ENCODE peak calls at places on chromosomes 6 and 20, in five cellular contexts. S is HFFc6; O is CD4-positive, CD25-positive, alpha-beta regulatory T cell; P is PC-9; R is amygdala. L is an unnamed sample.

GRCh38 chr6:80439721-80440488 is 333.4 kb downstream of the BCKDHB start:
- DNase-seq in S (no peak), P (no peak), O (no peak), R (no peak), L (no peak)

GRCh38 chr6:170073846-170074245 is 217.0 kb downstream of the DLL1 start:
- DNase-seq in S (no peak), O (no peak), P (no peak), R (no peak), L (no peak)

GRCh38 chr6:14965340-14966102 is 280.3 kb upstream of the JARID2 start:
- DNase-seq in S (peak), R (no peak), O (no peak), P (no peak), L (no peak)

GRCh38 chr6:117306227-117306784 is 40.9 kb downstream of the VGLL2 start:
- DNase-seq in O (no peak), S (no peak), P (peak), R (no peak), L (no peak)

GRCh38 chr6:14467591-14467990 is 350.0 kb downstream of the CD83 start:
- DNase-seq in P (no peak), R (no peak), O (no peak), S (peak), L (no peak)

GRCh38 chr6:39951198-39951597 is 16.9 kb upstream of the MOCS1 start:
- DNase-seq in O (no peak), S (no peak), P (no peak), R (no peak), L (no peak)

GRCh38 chr6:111846511-111847409 is 26.5 kb downstream of the FYN start:
- DNase-seq in O (peak), R (no peak), S (no peak), P (no peak), L (no peak)

GRCh38 chr20:32761831-32762753 is at the start of gene DNMT3B:
- DNase-seq in P (peak), S (peak), O (peak), R (peak), L (peak)

GRCh38 chr6:163263196-163263595 is 151.3 kb upstream of the QKI start:
- DNase-seq in P (no peak), R (peak), S (no peak), O (no peak), L (no peak)

GRCh38 chr6:41373919-41374617 is 38.7 kb downstream of the NCR2 start:
- DNase-seq in S (no peak), O (no peak), P (no peak), R (no peak), L (no peak)

GRCh38 chr6:133977983-133978895 is 25.2 kb downstream of the TBPL1 start:
- DNase-seq in S (peak), O (no peak), P (no peak), R (no peak), L (peak)

GRCh38 chr6:4253604-4254211 is 118.3 kb upstream of the ECI2 start:
- DNase-seq in R (no peak), O (no peak), P (peak), S (peak), L (peak)

GRCh38 chr20:34124469-34125249 is 12.6 kb upstream of the EIF2S2 start:
- DNase-seq in S (no peak), P (no peak), R (no peak), O (no peak), L (no peak)

GRCh38 chr6:155371230-155371629 is 56.9 kb upstream of the TFB1M start:
- DNase-seq in R (no peak), O (no peak), S (no peak), P (no peak), L (no peak)

GRCh38 chr6:16596890-16597331 is 164.3 kb downstream of the ATXN1 start:
- DNase-seq in R (no peak), O (no peak), P (no peak), S (no peak), L (no peak)

GRCh38 chr6:39143238-39143930 is 28.4 kb upstream of the SAYSD1 start:
- DNase-seq in R (no peak), P (no peak), O (no peak), S (no peak), L (no peak)

GRCh38 chr20:32628960-32629530 is 43.9 kb upstream of the NOL4L start:
- DNase-seq in P (no peak), R (no peak), S (no peak), O (no peak), L (no peak)

GRCh38 chr20:4341804-4342560 is 326.6 kb upstream of the RNF24 start:
- DNase-seq in S (peak), P (no peak), O (no peak), R (no peak), L (peak)

GRCh38 chr6:131107166-131107565 is 28.1 kb upstream of the AKAP7 start:
- DNase-seq in O (no peak), R (no peak), P (no peak), S (peak), L (no peak)